ENCODE peak calls at places on chromosome 15, in five cellular contexts. B, P, Z, F and Y are unnamed samples.

GRCh38 chr15:27683126-27683525 is 416.0 kb downstream of the OCA2 start:
- DNase-seq in B (no peak), P (no peak), Z (no peak), F (no peak), Y (no peak)

GRCh38 chr15:96064351-96064756 is 266.1 kb upstream of the NR2F2 start:
- DNase-seq in B (no peak), P (no peak), Z (no peak), F (no peak), Y (no peak)

GRCh38 chr15:80912673-80913072 is 76.9 kb downstream of the MESD start:
- DNase-seq in B (no peak), P (no peak), Z (no peak), F (no peak), Y (no peak)

GRCh38 chr15:39359736-39360135 is 221.1 kb upstream of the THBS1 start:
- DNase-seq in B (no peak), P (no peak), Z (no peak), F (no peak), Y (no peak)

GRCh38 chr15:58585668-58586461 is 154.1 kb downstream of the LIPC start:
- DNase-seq in B (no peak), P (no peak), Z (no peak), F (no peak), Y (no peak)

GRCh38 chr15:83612226-83612625 is 41.7 kb upstream of the ADAMTSL3 start:
- DNase-seq in B (no peak), P (peak), Z (no peak), F (no peak), Y (no peak)

GRCh38 chr15:56929389-56929788 is 10.9 kb downstream of the TCF12 start:
- DNase-seq in B (no peak), P (peak), Z (no peak), F (no peak), Y (no peak)

GRCh38 chr15:48644498-48644826 is 1.0 kb downstream of the FBN1 start:
- DNase-seq in B (no peak), P (peak), Z (no peak), F (no peak), Y (peak)